ENCODE peak calls at places on chromosomes 2 and 18, in eight cellular contexts. K, B, X, O, T, Y, I and J are unnamed samples. For H3K36me3, the result is how much of the 10 kb centered on the place peaks cover.

GRCh38 chr2:125935559-125935958 is 720.4 kb upstream of the GYPC start:
- DNase-seq in K (no peak), B (no peak), X (no peak), O (no peak), T (no peak), Y (no peak), I (no peak), J (no peak)

GRCh38 chr2:77018219-77018618 is 504.0 kb downstream of the LRRTM4 start:
- DNase-seq in K (no peak), B (no peak), X (no peak), O (no peak), T (no peak), Y (peak), I (no peak), J (no peak)

GRCh38 chr2:203077458-203077857 is 62.8 kb downstream of the NBEAL1 start:
- DNase-seq in K (no peak), B (no peak), X (no peak), O (no peak), T (no peak), Y (no peak), I (no peak), J (no peak)

GRCh38 chr18:29361843-29362242 is 1184.9 kb upstream of the CDH2 start:
- DNase-seq in K (no peak), B (no peak), X (no peak), O (no peak), T (no peak), Y (peak), I (peak), J (no peak)

GRCh38 chr2:191166111-191166755 is 15.4 kb upstream of the STAT4 start:
- DNase-seq in K (no peak), B (no peak), X (no peak), O (no peak), T (no peak), Y (no peak), I (no peak), J (no peak)

GRCh38 chr2:203038586-203038985 is 23.9 kb downstream of the NBEAL1 start:
- DNase-seq in K (no peak), B (no peak), X (no peak), O (no peak), T (no peak), Y (no peak), I (no peak), J (no peak)

GRCh38 chr2:166792808-166793207 is 95.5 kb upstream of the XIRP2 start:
- DNase-seq in K (no peak), B (no peak), X (no peak), O (no peak), T (no peak), Y (no peak), I (no peak), J (no peak)

GRCh38 chr2:64179582-64180321 is 35.5 kb upstream of the PELI1 start:
- DNase-seq in K (no peak), B (no peak), X (no peak), O (no peak), T (peak), Y (no peak), I (no peak), J (no peak)

GRCh38 chr2:88729061-88729745 is 37.7 kb downstream of the RPIA start:
- DNase-seq in K (no peak), B (no peak), X (no peak), O (no peak), T (no peak), Y (no peak), I (no peak), J (no peak)

GRCh38 chr18:12904012-12904516 is 20.0 kb upstream of the PTPN2 start:
- DNase-seq in K (no peak), B (no peak), X (no peak), O (no peak), T (no peak), Y (no peak), I (peak), J (no peak)

GRCh38 chr2:33497177-33497787 is 20.8 kb downstream of the RASGRP3 start:
- DNase-seq in K (no peak), B (no peak), X (no peak), O (no peak), T (peak), Y (no peak), I (no peak), J (no peak)

GRCh38 chr2:51789908-51790307 is 758.0 kb upstream of the NRXN1 start:
- DNase-seq in K (no peak), B (no peak), X (no peak), O (no peak), T (no peak), Y (no peak), I (no peak), J (no peak)

GRCh38 chr2:1283856-1284255 is 129.4 kb upstream of the TPO start:
- DNase-seq in K (no peak), B (no peak), X (peak), O (no peak), T (no peak), Y (no peak), I (no peak), J (no peak)

GRCh38 chr2:17910971-17911370 is 32.5 kb downstream of the KCNS3 start:
- DNase-seq in K (no peak), B (no peak), X (no peak), O (no peak), T (no peak), Y (no peak), I (no peak), J (no peak)

GRCh38 chr2:208033701-208034502 is 8.6 kb upstream of the PLEKHM3 start:
- DNase-seq in K (no peak), B (peak), X (no peak), O (no peak), T (no peak), Y (peak), I (peak), J (no peak)

GRCh38 chr2:103526757-103527156 is 764.9 kb downstream of the TMEM182 start:
- DNase-seq in K (no peak), B (no peak), X (no peak), O (peak), T (no peak), Y (no peak), I (no peak), J (no peak)

GRCh38 chr2:85996591-85996990 is 107.8 kb upstream of the ST3GAL5 start:
- DNase-seq in K (peak), B (no peak), X (no peak), O (peak), T (no peak), Y (no peak), I (peak), J (no peak)

GRCh38 chr2:5706717-5707455 is 14.7 kb downstream of the SOX11 start:
- DNase-seq in K (no peak), B (no peak), X (peak), O (no peak), T (no peak), Y (peak), I (no peak), J (no peak)

GRCh38 chr2:72973566-72974435 is 56.5 kb downstream of the EMX1 start:
- DNase-seq in K (no peak), B (peak), X (no peak), O (no peak), T (no peak), Y (peak), I (peak), J (no peak)

GRCh38 chr2:168999668-169000213 is 31.4 kb downstream of the ABCB11 start:
- DNase-seq in K (no peak), B (no peak), X (no peak), O (no peak), T (no peak), Y (no peak), I (no peak), J (no peak)

GRCh38 chr2:173793649-173794565 is 171.3 kb downstream of the SP3 start:
- DNase-seq in K (no peak), B (peak), X (peak), O (no peak), T (no peak), Y (peak), I (peak), J (no peak)

GRCh38 chr2:237533668-237534138 is 32.7 kb upstream of the PRLH start:
- DNase-seq in K (no peak), B (no peak), X (no peak), O (no peak), T (no peak), Y (no peak), I (no peak), J (no peak)

GRCh38 chr2:240836781-240837467 is 16.9 kb upstream of the KIF1A start:
- DNase-seq in K (peak), B (no peak), X (no peak), O (peak), T (no peak), Y (no peak), I (no peak), J (no peak)

GRCh38 chr2:136104977-136105376 is 13.0 kb downstream of the CXCR4 start:
- DNase-seq in K (no peak), B (no peak), X (no peak), O (no peak), T (no peak), Y (no peak), I (no peak), J (no peak)
- H3K27ac ChIP-seq in K (no peak), B (no peak), X (no peak), O (no peak), T (no peak), Y (no peak), I (no peak), J (no peak)

GRCh38 chr18:407825-408224 is 92.7 kb downstream of the COLEC12 start:
- DNase-seq in K (no peak), B (no peak), X (no peak), O (no peak), T (no peak), Y (no peak), I (no peak), J (no peak)
- TF ChIP-seq POLR2AphosphoS5 in K (no peak), B (no peak), X (no peak), O (no peak), T (no peak), Y (no peak), I (no peak), J (no peak)

DNA sequence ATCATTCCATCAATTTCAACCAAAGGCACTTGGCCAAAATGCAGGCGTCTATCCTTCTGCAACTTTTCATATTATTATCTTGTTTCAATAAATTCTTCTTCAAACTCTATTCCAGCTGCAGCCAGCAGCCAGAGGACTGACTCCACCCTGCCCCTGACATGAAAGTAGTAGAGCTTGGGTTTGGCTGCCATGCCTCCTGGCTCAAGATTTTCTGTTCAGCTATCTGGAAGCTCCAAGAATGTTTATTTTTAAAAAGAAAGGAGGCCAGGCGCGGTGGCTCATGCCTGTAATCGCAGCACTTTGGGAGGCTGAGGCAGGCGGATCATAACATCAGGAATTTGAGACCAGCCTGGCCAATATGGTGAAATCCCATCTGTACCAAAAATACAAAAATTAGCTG is 4.9 kb downstream of the DNAH7 start:
- DNase-seq in K (no peak), B (no peak), X (no peak), O (no peak), T (no peak), Y (no peak), I (no peak), J (no peak)
- H3K36me3 ChIP-seq in K (under half), B (under half), X (under half), O (under half), T (under half), Y (under half), I (under half), J (under half)

DNA sequence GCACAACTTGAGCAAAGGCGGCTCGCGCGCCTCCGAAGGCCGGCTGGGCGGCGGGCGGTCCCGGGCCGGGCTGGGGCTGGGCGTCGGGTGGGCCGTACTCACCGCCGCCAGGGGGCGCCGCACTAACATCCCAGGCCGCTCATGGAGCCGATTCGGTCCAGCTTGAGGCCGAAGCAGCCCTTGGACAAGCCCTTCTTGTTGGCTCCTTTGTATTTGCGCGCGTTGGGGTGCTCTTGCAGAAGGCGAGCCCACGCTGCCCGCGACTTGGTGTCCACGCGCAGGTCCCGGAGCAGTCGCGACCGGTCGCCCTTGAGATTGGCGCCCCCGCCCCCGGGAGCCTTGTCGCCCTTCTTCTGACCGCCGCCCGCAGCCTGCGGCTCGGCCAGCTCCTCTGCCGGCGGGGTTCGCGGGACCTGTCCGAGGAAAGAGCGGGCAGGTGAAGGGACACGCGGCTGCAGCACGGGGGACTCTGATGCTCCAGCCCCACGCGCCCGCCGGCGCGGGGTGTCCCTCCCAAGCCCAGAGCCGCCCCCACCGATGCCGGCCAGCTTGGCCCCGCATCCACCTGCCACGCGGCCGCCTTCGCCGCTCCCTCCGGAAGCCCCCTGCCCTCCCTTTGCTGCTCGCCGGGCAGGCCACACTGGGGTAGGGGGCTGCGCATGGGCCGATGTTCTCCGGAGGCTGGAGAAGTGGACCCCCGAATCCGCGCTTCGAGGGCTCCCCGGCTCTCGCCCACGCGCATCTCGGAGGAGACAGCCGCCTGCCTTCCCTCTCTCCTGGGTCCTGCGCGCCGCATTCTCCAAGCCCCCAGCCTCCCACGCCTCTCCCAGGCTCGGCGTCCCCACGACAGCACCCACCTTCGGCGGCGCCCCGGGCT is 655 bp downstream of the NPPC start:
- DNase-seq in K (peak), B (peak), X (no peak), O (peak), T (no peak), Y (peak), I (peak), J (peak)
- H3K27ac ChIP-seq in K (no peak), B (no peak), X (no peak), O (no peak), T (no peak), Y (no peak), I (no peak), J (no peak)